ENCODE peak calls at places on chromosomes 3 and 15, in ten cellular contexts. A, H, L, T, X, F, Q, O, C and N are unnamed samples.

GRCh38 chr15:32861741-32862140 is 143.9 kb downstream of the GREM1 start:
- DNase-seq in H (no peak), C (peak; percentile 84), O (no peak), A (no peak), L (no peak), X (peak; percentile 63), Q (no peak), T (peak; percentile 74), F (no peak), N (no peak)

GRCh38 chr15:94235681-94236080 is 4.3 kb downstream of the MCTP2 start:
- DNase-seq in F (no peak), T (no peak), L (no peak), X (no peak), O (no peak), Q (no peak), H (no peak), C (no peak), A (no peak), N (no peak)

GRCh38 chr15:49495993-49496747 is 73.1 kb downstream of the FGF7 start:
- DNase-seq in H (no peak), C (no peak), A (no peak), T (peak; percentile 55), O (no peak), F (no peak), L (no peak), Q (peak; percentile 8), X (no peak), N (no peak)

GRCh38 chr3:20776717-20777116 is 590.7 kb upstream of the SGO1 start:
- DNase-seq in O (no peak), C (no peak), F (no peak), H (no peak), A (no peak), Q (no peak), L (no peak), T (no peak), X (no peak), N (no peak)

GRCh38 chr15:68368731-68369435 is 63.1 kb downstream of the ITGA11 start:
- DNase-seq in H (no peak), O (no peak), Q (no peak), F (no peak), T (peak; percentile 25), X (no peak), C (no peak), A (no peak), L (no peak), N (no peak)

GRCh38 chr3:142963266-142964149 is at the start of gene PAQR9:
- DNase-seq in L (no peak), Q (peak; percentile 53), F (no peak), A (no peak), H (peak; percentile 7), X (no peak), T (peak; percentile 52), O (no peak), C (peak; percentile 86), N (peak; percentile 52)

GRCh38 chr3:195872097-195872496 is 36.3 kb downstream of the TNK2 start:
- DNase-seq in X (no peak), A (no peak), F (no peak), Q (no peak), T (no peak), H (no peak), C (peak; percentile 71), L (no peak), O (no peak), N (no peak)

GRCh38 chr15:75201609-75202250 is at the start of gene C15orf39:
- DNase-seq in X (peak; percentile 86), O (peak; percentile 76), F (peak; percentile 53), L (peak; percentile 65), Q (peak; percentile 94), C (peak; percentile 96), H (peak; percentile 70), A (peak; percentile 93), T (peak; percentile 73), N (peak; percentile 56)

GRCh38 chr15:80531388-80532184 is 127.4 kb downstream of the ARNT2 start:
- DNase-seq in Q (no peak), X (no peak), H (no peak), A (peak; percentile 87), L (no peak), O (no peak), C (peak; percentile 10), T (no peak), F (no peak), N (no peak)

GRCh38 chr15:77851696-77852095 is 219.0 kb upstream of the LINGO1 start:
- DNase-seq in X (peak; percentile 39), H (no peak), C (no peak), Q (no peak), O (no peak), T (no peak), F (no peak), L (no peak), A (no peak), N (peak; percentile 91)

GRCh38 chr3:3053974-3054373 is 56.2 kb downstream of the IL5RA start:
- DNase-seq in Q (no peak), A (no peak), C (no peak), T (no peak), F (no peak), O (no peak), L (no peak), X (no peak), H (no peak), N (no peak)

GRCh38 chr3:141105828-141106628 is 54.9 kb downstream of the SPSB4 start:
- DNase-seq in L (peak; percentile 82), H (peak; percentile 68), F (no peak), C (no peak), T (peak; percentile 85), Q (peak; percentile 65), A (peak; percentile 85), O (peak; percentile 39), X (no peak), N (peak; percentile 69)

GRCh38 chr3:20837676-20838302 is 651.8 kb upstream of the SGO1 start:
- DNase-seq in H (no peak), F (no peak), L (no peak), C (no peak), A (no peak), T (no peak), Q (no peak), O (no peak), X (no peak), N (no peak)

GRCh38 chr15:50148362-50148963 is 29.4 kb upstream of the ATP8B4 start:
- DNase-seq in Q (peak; percentile 31), H (no peak), O (no peak), L (no peak), F (no peak), C (no peak), T (peak; percentile 79), X (no peak), A (no peak), N (peak; percentile 77)

GRCh38 chr3:123540285-123540684 is 44.6 kb downstream of the HACD2 start:
- DNase-seq in H (no peak), Q (no peak), T (peak; percentile 61), X (no peak), F (no peak), C (no peak), L (no peak), O (no peak), A (no peak), N (no peak)

GRCh38 chr3:58206406-58207011 is 4.3 kb downstream of the DNASE1L3 start:
- DNase-seq in A (no peak), L (no peak), O (no peak), F (no peak), H (peak; percentile 17), Q (peak; percentile 37), C (no peak), T (peak; percentile 88), X (no peak), N (no peak)

GRCh38 chr15:85504739-85505676 is 124.6 kb downstream of the AKAP13 start:
- DNase-seq in C (no peak), A (no peak), T (peak; percentile 75), O (peak; percentile 21), Q (peak; percentile 22), L (peak; percentile 46), H (peak; percentile 62), F (no peak), X (no peak), N (peak; percentile 64)

GRCh38 chr3:160564205-160564922 is 1.0 kb downstream of the KPNA4 start:
- DNase-seq in X (peak; percentile 55), F (no peak), O (no peak), Q (no peak), T (peak; percentile 41), L (peak; percentile 41), A (no peak), H (no peak), C (no peak), N (peak; percentile 7)

GRCh38 chr3:2268779-2269178 is 170.1 kb downstream of the CNTN4 start:
- DNase-seq in L (no peak), A (no peak), Q (no peak), X (no peak), H (no peak), T (no peak), F (no peak), C (no peak), O (no peak), N (peak; percentile 1)

GRCh38 chr3:75192065-75192658 is 472.0 kb upstream of the FRG2C start:
- DNase-seq in L (peak; percentile 32), Q (peak; percentile 41), O (no peak), T (peak; percentile 31), X (no peak), F (no peak), C (no peak), A (no peak), H (peak; percentile 60), N (peak; percentile 40)

GRCh38 chr3:8560608-8561007 is 59.0 kb downstream of the LMCD1 start:
- DNase-seq in A (no peak), L (no peak), H (no peak), X (no peak), T (peak; percentile 17), C (no peak), O (no peak), F (no peak), Q (peak; percentile 56), N (no peak)

GRCh38 chr15:50340431-50340830 is 14.6 kb downstream of the GABPB1 start:
- DNase-seq in C (no peak), L (no peak), T (no peak), Q (no peak), F (no peak), O (no peak), X (no peak), H (no peak), A (no peak), N (no peak)

GRCh38 chr3:129741794-129742193 is 135.3 kb upstream of the PLXND1 start:
- DNase-seq in T (no peak), H (no peak), X (no peak), O (no peak), A (no peak), L (no peak), Q (no peak), F (no peak), C (no peak), N (no peak)

GRCh38 chr3:100506355-100506754 is 13.9 kb downstream of the TMEM45A start:
- DNase-seq in X (no peak), F (no peak), C (no peak), L (no peak), H (no peak), T (no peak), Q (no peak), O (no peak), A (no peak), N (no peak)

GRCh38 chr15:85488997-85489396 is 108.6 kb downstream of the AKAP13 start:
- DNase-seq in C (no peak), Q (no peak), F (no peak), L (no peak), T (no peak), A (no peak), O (no peak), X (no peak), H (no peak), N (no peak)

GRCh38 chr3:140920029-140920428 is 21.6 kb upstream of the SLC25A36 start:
- DNase-seq in L (no peak), X (no peak), F (no peak), T (peak; percentile 9), C (no peak), H (no peak), O (no peak), Q (no peak), A (no peak), N (no peak)

GRCh38 chr15:57256941-57257340 is 119.4 kb upstream of the CGNL1 start:
- DNase-seq in A (no peak), T (no peak), O (no peak), H (no peak), X (no peak), F (no peak), L (no peak), C (no peak), Q (no peak), N (no peak)